ENCODE peak calls at places on chromosomes 13 and 19, in six cellular contexts. N is GM12892, O is HepG2, F is H1, D is SK-N-SH, M is K562. W is an unnamed sample.
A peak's percentile ranks its signal among the peaks of the same experiment; 100 is the strongest.

GRCh38 chr13:32019612-32020233 is 11.9 kb upstream of the FRY start:
- DNase-seq in O (peak; percentile 73), F (no peak), D (peak; percentile 55), M (peak; percentile 21), N (peak; percentile 23), W (peak; percentile 44)

GRCh38 chr13:52353116-52353718 is 52.8 kb downstream of the THSD1 start:
- DNase-seq in F (no peak), O (no peak), D (no peak), N (no peak), M (no peak), W (no peak)

GRCh38 chr13:27211771-27212364 is 39.5 kb upstream of the RPL21 start:
- DNase-seq in D (no peak), M (no peak), O (no peak), N (no peak), F (no peak), W (no peak)

GRCh38 chr13:61255035-61255796 is 160.4 kb downstream of the PCDH20 start:
- DNase-seq in N (no peak), O (peak; percentile 3), M (no peak), F (peak; percentile 50), D (no peak), W (no peak)

GRCh38 chr13:98500963-98501421 is 75.9 kb downstream of the STK24 start:
- DNase-seq in F (no peak), D (no peak), M (no peak), N (peak; percentile 58), O (no peak), W (peak; percentile 48)

GRCh38 chr19:939439-939838 is 13.6 kb downstream of the ARID3A start:
- DNase-seq in O (no peak), N (no peak), M (no peak), D (no peak), F (no peak), W (no peak)

GRCh38 chr19:32200312-32201038 is 144.9 kb upstream of the ZNF507 start:
- DNase-seq in N (no peak), M (no peak), D (no peak), O (no peak), F (peak; percentile 22), W (no peak)

GRCh38 chr13:25171517-25172302 is at the start of gene AMER2:
- DNase-seq in M (no peak), N (peak; percentile 38), O (no peak), D (peak; percentile 75), F (peak; percentile 64), W (peak; percentile 30)

GRCh38 chr19:15479391-15480345 is at the start of gene PGLYRP2:
- DNase-seq in O (peak; percentile 31), F (no peak), D (peak; percentile 17), N (no peak), M (no peak), W (no peak)

GRCh38 chr13:106507560-106508274 is 27.7 kb downstream of the EFNB2 start:
- DNase-seq in O (peak; percentile 1), N (no peak), F (no peak), M (peak; percentile 16), D (no peak), W (no peak)

GRCh38 chr13:33485247-33485646 is 199.7 kb upstream of the STARD13 start:
- DNase-seq in N (no peak), D (no peak), O (no peak), M (no peak), F (no peak), W (no peak)

GRCh38 chr13:41654800-41655199 is 197.4 kb downstream of the RGCC start:
- DNase-seq in D (no peak), M (no peak), N (no peak), O (no peak), F (no peak), W (no peak)

GRCh38 chr13:105920375-105920774 is 615.1 kb downstream of the EFNB2 start:
- DNase-seq in M (no peak), F (no peak), N (no peak), D (no peak), O (no peak), W (no peak)

GRCh38 chr19:52670046-52670445 is 31.9 kb upstream of the ZNF83 start:
- DNase-seq in F (no peak), N (no peak), O (no peak), M (no peak), D (no peak), W (no peak)

GRCh38 chr19:18650468-18651001 is 13.7 kb downstream of the KLHL26 start:
- DNase-seq in O (no peak), N (no peak), M (no peak), D (no peak), F (no peak), W (no peak)

GRCh38 chr19:44580366-44580895 is 32.9 kb upstream of the IGSF23 start:
- DNase-seq in D (no peak), F (no peak), N (no peak), M (no peak), O (no peak), W (no peak)

GRCh38 chr19:17346109-17346671 is 8.8 kb downstream of the GTPBP3 start:
- DNase-seq in D (peak; percentile 89), M (peak; percentile 87), O (peak; percentile 39), N (peak; percentile 88), F (peak; percentile 98), W (peak; percentile 82)

GRCh38 chr13:51643114-51643881 is 59.0 kb downstream of the WDFY2 start:
- DNase-seq in F (no peak), D (no peak), N (no peak), O (peak; percentile 39), M (no peak), W (no peak)

GRCh38 chr13:97226013-97226412 is 3.9 kb downstream of the MBNL2 start:
- DNase-seq in O (no peak), F (no peak), D (no peak), N (no peak), M (no peak), W (no peak)

GRCh38 chr19:49997709-49998108 is 27.5 kb downstream of the VRK3 start:
- DNase-seq in O (peak; percentile 56), N (peak; percentile 51), D (peak; percentile 78), M (peak; percentile 79), F (peak; percentile 51), W (peak; percentile 46)

GRCh38 chr13:70630247-70630646 is 522.0 kb upstream of the KLHL1 start:
- DNase-seq in M (no peak), D (no peak), N (no peak), O (no peak), F (no peak), W (no peak)

GRCh38 chr19:44401108-44401786 is at the start of gene ZNF285:
- DNase-seq in O (peak; percentile 84), D (peak; percentile 91), M (peak; percentile 87), F (peak; percentile 95), N (peak; percentile 50), W (peak; percentile 76)

GRCh38 chr13:99894835-99895427 is 76.6 kb downstream of the ZIC5 start:
- DNase-seq in O (no peak), D (peak; percentile 43), N (no peak), M (no peak), F (no peak), W (no peak)

GRCh38 chr19:36773223-36773579 is 594 bp upstream of the ZNF850 start:
- DNase-seq in F (no peak), N (no peak), O (no peak), M (no peak), D (no peak), W (no peak)

GRCh38 chr19:49817964-49818690 is at the start of gene MED25:
- DNase-seq in O (peak; percentile 63), M (peak; percentile 89), F (peak; percentile 95), N (peak; percentile 92), D (peak; percentile 95), W (peak; percentile 91)

GRCh38 chr19:31135841-31136240 is 213.4 kb downstream of the TSHZ3 start:
- DNase-seq in D (no peak), O (no peak), F (no peak), N (no peak), M (no peak), W (no peak)

GRCh38 chr19:17724655-17725054 is 5.4 kb downstream of the MAP1S start:
- DNase-seq in D (no peak), N (no peak), F (no peak), M (no peak), O (no peak), W (no peak)

GRCh38 chr19:48635263-48635965 is 1.8 kb downstream of the DBP start:
- DNase-seq in F (peak; percentile 84), O (no peak), D (peak; percentile 89), N (peak; percentile 80), M (peak; percentile 92), W (peak; percentile 79)

GRCh38 chr19:55451522-55452380 is 8.7 kb upstream of the SHISA7 start:
- DNase-seq in O (no peak), F (peak; percentile 73), D (peak; percentile 65), M (peak; percentile 28), N (no peak), W (no peak)

GRCh38 chr19:13104848-13105646 is 2.4 kb upstream of the LYL1 start:
- DNase-seq in N (no peak), O (no peak), M (no peak), D (no peak), F (no peak), W (no peak)

GRCh38 chr19:13115936-13116281 is 631 bp downstream of the TRMT1 start:
- DNase-seq in N (no peak), D (no peak), O (no peak), M (no peak), F (no peak), W (no peak)

GRCh38 chr19:13112555-13112954 is 4.0 kb downstream of the TRMT1 start:
- DNase-seq in O (no peak), D (no peak), M (no peak), F (no peak), N (no peak), W (no peak)

GRCh38 chr19:13109361-13110098 is 6.9 kb upstream of the LYL1 start:
- DNase-seq in M (no peak), F (no peak), D (no peak), N (no peak), O (no peak), W (no peak)

DNA sequence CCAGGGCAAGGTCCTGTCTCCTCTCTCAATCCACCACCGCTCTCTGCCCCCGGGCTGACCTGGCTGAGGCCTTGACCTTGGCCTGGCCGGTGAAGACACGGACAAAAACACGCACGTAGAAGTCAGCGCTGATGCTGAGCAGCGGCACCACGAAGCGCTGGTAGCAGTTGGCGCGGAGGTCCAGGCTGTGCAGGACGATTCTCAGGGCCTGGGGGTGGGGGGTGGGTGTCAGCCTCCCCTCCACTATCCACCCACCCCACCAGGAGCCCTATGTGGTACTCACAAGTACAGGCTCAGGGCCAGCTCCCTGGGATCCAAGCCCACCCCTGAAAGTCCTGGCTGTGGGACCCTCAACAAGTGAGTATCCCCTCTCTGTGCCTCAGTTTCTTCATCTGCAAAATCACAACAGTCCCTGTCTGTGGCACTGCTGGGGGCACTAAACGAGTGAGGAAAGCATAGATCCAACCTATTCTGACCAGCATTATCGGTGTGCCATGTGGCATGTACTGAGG is 6.4 kb downstream of the TRMT1 start:
- DNase-seq in N (no peak), M (no peak), O (no peak), D (no peak), F (no peak), W (no peak)
- TF ChIP-seq TAF1 in N (no peak), M (no peak), O (no peak), D (no peak), F (no peak), W (no peak)

GRCh38 chr13:111095031-111095840 is 19.9 kb upstream of the ARHGEF7 start:
- DNase-seq in O (no peak), D (no peak), N (no peak), M (no peak), F (no peak), W (no peak)
- TF ChIP-seq POLR2AphosphoS5 in O (no peak), D (no peak), N (no peak), M (no peak), F (no peak), W (no peak)

GRCh38 chr13:80160110-80160509 is 180.8 kb downstream of the SPRY2 start:
- DNase-seq in N (no peak), M (no peak), F (no peak), O (no peak), D (no peak), W (no peak)
- TF ChIP-seq TAF1 in N (no peak), M (no peak), F (no peak), O (no peak), D (no peak), W (no peak)

GRCh38 chr19:10027158-10027997 is 14.1 kb downstream of the RDH8 start:
- DNase-seq in F (peak; percentile 99), N (peak; percentile 85), O (peak; percentile 82), D (peak; percentile 96), M (peak; percentile 95), W (peak; percentile 88)
- TF ChIP-seq POLR2AphosphoS5 in F (no peak), N (no peak), O (no peak), D (no peak), M (no peak), W (no peak)